ENCODE peak calls at places on chromosomes 4 and X, in six cellular contexts. One of them, this sample, is unnamed.
A peak's percentile ranks its signal among the peaks of the same experiment; 100 is the strongest.

GRCh38 chr4:161256716-161257115 is 907.1 kb downstream of the FSTL5 start:
- DNase-seq in endodermal cell: peak; percentile 58
- DNase-seq in mesendoderm: peak; percentile 69
- DNase-seq in CD4-positive, alpha-beta T cell: no peak
- DNase-seq in GM23248: peak; percentile 1
- DNase-seq in tibial nerve: no peak
- DNase-seq in this sample: no peak

GRCh38 chrX:140507223-140507981 is 2.5 kb upstream of the SOX3 start:
- DNase-seq in tibial nerve: no peak
- DNase-seq in mesendoderm: peak; percentile 63
- DNase-seq in endodermal cell: peak; percentile 46
- DNase-seq in CD4-positive, alpha-beta T cell: no peak
- DNase-seq in GM23248: no peak
- DNase-seq in this sample: no peak

GRCh38 chrX:103878466-103879151 is 46.6 kb upstream of the RAB9B start:
- DNase-seq in mesendoderm: peak; percentile 79
- DNase-seq in tibial nerve: no peak
- DNase-seq in CD4-positive, alpha-beta T cell: no peak
- DNase-seq in endodermal cell: peak; percentile 57
- DNase-seq in GM23248: peak; percentile 75
- DNase-seq in this sample: peak; percentile 12

GRCh38 chr4:47718691-47719090 is 119.2 kb downstream of the CORIN start:
- DNase-seq in endodermal cell: no peak
- DNase-seq in GM23248: peak; percentile 15
- DNase-seq in tibial nerve: no peak
- DNase-seq in mesendoderm: no peak
- DNase-seq in CD4-positive, alpha-beta T cell: no peak
- DNase-seq in this sample: no peak

GRCh38 chr4:142405021-142405991 is 440.8 kb downstream of the INPP4B start:
- DNase-seq in CD4-positive, alpha-beta T cell: peak; percentile 39
- DNase-seq in GM23248: peak; percentile 86
- DNase-seq in endodermal cell: peak; percentile 60
- DNase-seq in tibial nerve: peak; percentile 14
- DNase-seq in mesendoderm: peak; percentile 68
- DNase-seq in this sample: peak; percentile 92

GRCh38 chr4:99816611-99817309 is at the start of gene DAPP1:
- DNase-seq in endodermal cell: peak; percentile 51
- DNase-seq in GM23248: no peak
- DNase-seq in tibial nerve: no peak
- DNase-seq in mesendoderm: peak; percentile 53
- DNase-seq in CD4-positive, alpha-beta T cell: peak; percentile 62
- DNase-seq in this sample: peak; percentile 100

GRCh38 chrX:23864719-23865349 is 42.9 kb downstream of the APOO start:
- DNase-seq in mesendoderm: peak; percentile 11
- DNase-seq in tibial nerve: no peak
- DNase-seq in GM23248: no peak
- DNase-seq in CD4-positive, alpha-beta T cell: no peak
- DNase-seq in endodermal cell: peak; percentile 60
- DNase-seq in this sample: no peak

GRCh38 chrX:281166-281999 is at the start of gene PLCXD1:
- DNase-seq in tibial nerve: no peak
- DNase-seq in GM23248: peak; percentile 28
- DNase-seq in CD4-positive, alpha-beta T cell: no peak
- DNase-seq in mesendoderm: peak; percentile 98
- DNase-seq in endodermal cell: peak; percentile 97
- DNase-seq in this sample: no peak

GRCh38 chrX:55161581-55161980 is 58.6 kb upstream of the PAGE5 start:
- DNase-seq in GM23248: peak; percentile 30
- DNase-seq in mesendoderm: peak; percentile 65
- DNase-seq in tibial nerve: no peak
- DNase-seq in endodermal cell: peak; percentile 56
- DNase-seq in CD4-positive, alpha-beta T cell: no peak
- DNase-seq in this sample: no peak

GRCh38 chr4:87270144-87270543 is 49.7 kb upstream of the KLHL8 start:
- DNase-seq in GM23248: peak; percentile 64
- DNase-seq in endodermal cell: peak; percentile 54
- DNase-seq in CD4-positive, alpha-beta T cell: no peak
- DNase-seq in tibial nerve: no peak
- DNase-seq in mesendoderm: peak; percentile 67
- DNase-seq in this sample: no peak

GRCh38 chrX:19514791-19515614 is at the start of gene MAP3K15:
- DNase-seq in endodermal cell: peak; percentile 80
- DNase-seq in tibial nerve: no peak
- DNase-seq in CD4-positive, alpha-beta T cell: no peak
- DNase-seq in mesendoderm: peak; percentile 53
- DNase-seq in GM23248: peak; percentile 35
- DNase-seq in this sample: no peak

GRCh38 chrX:126300401-126300800 is 134.3 kb upstream of the DCAF12L2 start:
- DNase-seq in mesendoderm: no peak
- DNase-seq in tibial nerve: no peak
- DNase-seq in endodermal cell: no peak
- DNase-seq in CD4-positive, alpha-beta T cell: no peak
- DNase-seq in GM23248: no peak
- DNase-seq in this sample: no peak

GRCh38 chrX:121122332-121122731 is 74.9 kb downstream of the GLUD2 start:
- DNase-seq in GM23248: no peak
- DNase-seq in endodermal cell: no peak
- DNase-seq in tibial nerve: no peak
- DNase-seq in mesendoderm: no peak
- DNase-seq in CD4-positive, alpha-beta T cell: no peak
- DNase-seq in this sample: no peak

GRCh38 chr4:48854395-48854683 is 23.5 kb downstream of the OCIAD1 start:
- DNase-seq in tibial nerve: no peak
- DNase-seq in mesendoderm: no peak
- DNase-seq in CD4-positive, alpha-beta T cell: no peak
- DNase-seq in endodermal cell: no peak
- DNase-seq in GM23248: no peak
- DNase-seq in this sample: no peak

GRCh38 chrX:15815779-15816452 is 25.6 kb downstream of the ZRSR2 start:
- DNase-seq in CD4-positive, alpha-beta T cell: peak; percentile 1
- DNase-seq in GM23248: peak; percentile 31
- DNase-seq in endodermal cell: peak; percentile 80
- DNase-seq in mesendoderm: peak; percentile 87
- DNase-seq in tibial nerve: no peak
- DNase-seq in this sample: no peak

GRCh38 chr4:86910820-86911684 is 18.8 kb upstream of the C4orf36 start:
- DNase-seq in tibial nerve: no peak
- DNase-seq in CD4-positive, alpha-beta T cell: no peak
- DNase-seq in mesendoderm: no peak
- DNase-seq in GM23248: peak; percentile 50
- DNase-seq in endodermal cell: no peak
- DNase-seq in this sample: no peak

GRCh38 chrX:13151806-13152510 is 107.5 kb upstream of the FAM9C start:
- DNase-seq in mesendoderm: peak; percentile 6
- DNase-seq in tibial nerve: no peak
- DNase-seq in endodermal cell: no peak
- DNase-seq in CD4-positive, alpha-beta T cell: no peak
- DNase-seq in GM23248: peak; percentile 69
- DNase-seq in this sample: no peak

GRCh38 chr4:165966833-165967232 is 93.8 kb downstream of the TLL1 start:
- DNase-seq in tibial nerve: no peak
- DNase-seq in GM23248: no peak
- DNase-seq in CD4-positive, alpha-beta T cell: no peak
- DNase-seq in endodermal cell: no peak
- DNase-seq in mesendoderm: peak; percentile 42
- DNase-seq in this sample: no peak

GRCh38 chr4:77310931-77311330 is 153.9 kb downstream of the CCNG2 start:
- DNase-seq in mesendoderm: peak; percentile 26
- DNase-seq in endodermal cell: no peak
- DNase-seq in CD4-positive, alpha-beta T cell: no peak
- DNase-seq in GM23248: peak; percentile 37
- DNase-seq in tibial nerve: no peak
- DNase-seq in this sample: no peak

GRCh38 chr4:8269535-8270417 is at the start of gene HTRA3:
- DNase-seq in GM23248: peak; percentile 56
- DNase-seq in mesendoderm: peak; percentile 72
- DNase-seq in tibial nerve: peak; percentile 45
- DNase-seq in endodermal cell: peak; percentile 84
- DNase-seq in CD4-positive, alpha-beta T cell: no peak
- DNase-seq in this sample: no peak

GRCh38 chr4:185742766-185743165 is 69.2 kb downstream of the SORBS2 start:
- DNase-seq in CD4-positive, alpha-beta T cell: no peak
- DNase-seq in mesendoderm: no peak
- DNase-seq in GM23248: peak; percentile 11
- DNase-seq in endodermal cell: no peak
- DNase-seq in tibial nerve: no peak
- DNase-seq in this sample: no peak

GRCh38 chrX:18997916-18998315 is 14.0 kb upstream of the PHKA2 start:
- DNase-seq in tibial nerve: no peak
- DNase-seq in endodermal cell: peak; percentile 54
- DNase-seq in mesendoderm: peak; percentile 33
- DNase-seq in GM23248: peak; percentile 40
- DNase-seq in CD4-positive, alpha-beta T cell: no peak
- DNase-seq in this sample: no peak

GRCh38 chr4:54879576-54879975 is 221.8 kb downstream of the KIT start:
- DNase-seq in GM23248: peak; percentile 71
- DNase-seq in mesendoderm: peak; percentile 19
- DNase-seq in CD4-positive, alpha-beta T cell: no peak
- DNase-seq in tibial nerve: no peak
- DNase-seq in endodermal cell: no peak
- DNase-seq in this sample: no peak

GRCh38 chrX:131816551-131817136 is 206.5 kb upstream of the STK26 start:
- DNase-seq in endodermal cell: no peak
- DNase-seq in GM23248: peak; percentile 70
- DNase-seq in mesendoderm: no peak
- DNase-seq in CD4-positive, alpha-beta T cell: peak; percentile 46
- DNase-seq in tibial nerve: no peak
- DNase-seq in this sample: no peak

GRCh38 chr4:158817562-158818370 is 48.9 kb downstream of the FNIP2 start:
- DNase-seq in tibial nerve: no peak
- DNase-seq in CD4-positive, alpha-beta T cell: no peak
- DNase-seq in GM23248: no peak
- DNase-seq in endodermal cell: no peak
- DNase-seq in mesendoderm: no peak
- DNase-seq in this sample: no peak

DNA sequence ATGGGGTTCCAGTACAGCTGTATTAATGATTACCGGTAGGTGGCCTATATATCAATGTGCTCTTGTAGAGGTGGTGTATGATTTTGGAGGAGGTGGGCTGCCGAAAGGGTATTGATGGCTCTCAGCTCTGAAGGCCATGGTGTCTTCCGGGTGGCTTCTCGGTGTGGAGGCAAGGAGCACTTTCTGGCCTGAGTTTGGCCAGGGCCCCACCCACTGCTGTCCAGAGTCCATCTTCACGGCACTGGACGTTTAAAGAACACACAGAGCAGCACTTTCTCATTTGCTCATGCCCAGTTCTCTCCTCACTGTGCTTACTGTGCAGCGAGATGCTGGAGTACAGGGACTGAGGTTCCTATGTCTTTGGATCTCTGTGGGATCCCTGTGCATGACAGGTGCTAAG is 16.1 kb downstream of the BST1 start:
- DNase-seq in tibial nerve: no peak
- DNase-seq in endodermal cell: no peak
- DNase-seq in GM23248: no peak
- DNase-seq in CD4-positive, alpha-beta T cell: no peak
- DNase-seq in mesendoderm: no peak
- DNase-seq in this sample: no peak
- H3K27ac ChIP-seq in tibial nerve: no peak overlapping the region
- H3K27ac ChIP-seq in endodermal cell: no peak overlapping the region
- H3K27ac ChIP-seq in GM23248: no peak overlapping the region
- H3K27ac ChIP-seq in CD4-positive, alpha-beta T cell: no peak overlapping the region
- H3K27ac ChIP-seq in mesendoderm: no peak overlapping the region
- H3K27ac ChIP-seq in this sample: no peak overlapping the region

GRCh38 chr4:74365761-74366160 is 816 bp downstream of the EREG start:
- DNase-seq in CD4-positive, alpha-beta T cell: no peak
- DNase-seq in endodermal cell: peak; percentile 68
- DNase-seq in GM23248: peak; percentile 23
- DNase-seq in mesendoderm: peak; percentile 31
- DNase-seq in tibial nerve: no peak
- DNase-seq in this sample: no peak
- H3K27ac ChIP-seq in CD4-positive, alpha-beta T cell: no peak overlapping the region
- H3K27ac ChIP-seq in endodermal cell: no peak overlapping the region
- H3K27ac ChIP-seq in GM23248: no peak overlapping the region
- H3K27ac ChIP-seq in mesendoderm: no peak overlapping the region
- H3K27ac ChIP-seq in tibial nerve: no peak overlapping the region
- H3K27ac ChIP-seq in this sample: peak overlapping the region; percentile 95

GRCh38 chr4:24974252-24974580 is 56.5 kb downstream of the LGI2 start:
- DNase-seq in endodermal cell: no peak
- DNase-seq in mesendoderm: no peak
- DNase-seq in GM23248: no peak
- DNase-seq in tibial nerve: no peak
- DNase-seq in CD4-positive, alpha-beta T cell: no peak
- DNase-seq in this sample: no peak
- H3K27ac ChIP-seq in endodermal cell: no peak overlapping the region
- H3K27ac ChIP-seq in mesendoderm: no peak overlapping the region
- H3K27ac ChIP-seq in GM23248: no peak overlapping the region
- H3K27ac ChIP-seq in tibial nerve: no peak overlapping the region
- H3K27ac ChIP-seq in CD4-positive, alpha-beta T cell: no peak overlapping the region
- H3K27ac ChIP-seq in this sample: no peak overlapping the region

GRCh38 chr4:112083587-112084347 is 61.5 kb upstream of the FAM241A start:
- DNase-seq in CD4-positive, alpha-beta T cell: no peak
- DNase-seq in endodermal cell: no peak
- DNase-seq in tibial nerve: no peak
- DNase-seq in mesendoderm: no peak
- DNase-seq in GM23248: peak; percentile 40
- DNase-seq in this sample: no peak
- H3K27ac ChIP-seq in CD4-positive, alpha-beta T cell: no peak overlapping the region
- H3K27ac ChIP-seq in endodermal cell: no peak overlapping the region
- H3K27ac ChIP-seq in tibial nerve: no peak overlapping the region
- H3K27ac ChIP-seq in mesendoderm: no peak overlapping the region
- H3K27ac ChIP-seq in GM23248: peak overlapping the region; percentile 53
- H3K27ac ChIP-seq in this sample: peak overlapping the region; percentile 86

GRCh38 chr4:151316645-151317044 is 8.8 kb downstream of the SH3D19 start:
- DNase-seq in tibial nerve: no peak
- DNase-seq in mesendoderm: no peak
- DNase-seq in CD4-positive, alpha-beta T cell: no peak
- DNase-seq in GM23248: no peak
- DNase-seq in endodermal cell: no peak
- DNase-seq in this sample: no peak
- H3K27ac ChIP-seq in tibial nerve: no peak overlapping the region
- H3K27ac ChIP-seq in mesendoderm: no peak overlapping the region
- H3K27ac ChIP-seq in CD4-positive, alpha-beta T cell: no peak overlapping the region
- H3K27ac ChIP-seq in GM23248: no peak overlapping the region
- H3K27ac ChIP-seq in endodermal cell: no peak overlapping the region
- H3K27ac ChIP-seq in this sample: no peak overlapping the region

This sample was measured in epithelial cell of prostate.